ENCODE peak calls at places on chromosomes 7 and 10, in four cellular contexts. H is HFFc6; C is omental fat pad; B is activated naive CD4-positive, alpha-beta T cell. G is an unnamed sample.

GRCh38 chr7:130273863-130274262 is 7.2 kb downstream of the CPA2 start:
- DNase-seq in H (no peak), C (no peak), B (no peak), G (no peak)

GRCh38 chr7:98836811-98837631 is 32.8 kb downstream of the TMEM130 start:
- DNase-seq in H (no peak), C (no peak), B (no peak), G (peak)

GRCh38 chr10:88289342-88289741 is 293.8 kb downstream of the RNLS start:
- DNase-seq in H (no peak), C (no peak), B (no peak), G (no peak)

GRCh38 chr10:121659236-121659635 is 61.0 kb upstream of the FGFR2 start:
- DNase-seq in H (no peak), C (no peak), B (no peak), G (no peak)

GRCh38 chr7:11163220-11163619 is 189.5 kb downstream of the PHF14 start:
- DNase-seq in H (no peak), C (no peak), B (no peak), G (no peak)

GRCh38 chr10:78510566-78511323 is 477.1 kb downstream of the RPS24 start:
- DNase-seq in H (no peak), C (no peak), B (no peak), G (no peak)

GRCh38 chr10:7788640-7789335 is 811 bp downstream of the ATP5F1C start:
- DNase-seq in H (no peak), C (no peak), B (peak), G (peak)

GRCh38 chr7:11607676-11608075 is 224.3 kb downstream of the THSD7A start:
- DNase-seq in H (no peak), C (no peak), B (no peak), G (no peak)

GRCh38 chr10:105188737-105189463 is 547.8 kb downstream of the SORCS3 start:
- DNase-seq in H (no peak), C (no peak), B (no peak), G (no peak)

GRCh38 chr10:728603-729002 is 39.1 kb upstream of the DIP2C start:
- DNase-seq in H (no peak), C (no peak), B (no peak), G (no peak)

GRCh38 chr10:49735848-49736563 is 26.1 kb downstream of the OGDHL start:
- DNase-seq in H (no peak), C (no peak), B (no peak), G (no peak)

GRCh38 chr10:123165445-123166072 is 11.4 kb downstream of the BUB3 start:
- DNase-seq in H (no peak), C (no peak), B (no peak), G (no peak)

GRCh38 chr10:29266641-29267040 is 22.2 kb upstream of the LYZL1 start:
- DNase-seq in H (no peak), C (no peak), B (no peak), G (peak)

GRCh38 chr10:6213257-6213905 is 10.6 kb downstream of the PFKFB3 start:
- DNase-seq in H (no peak), C (no peak), B (no peak), G (no peak)

GRCh38 chr7:94249631-94250030 is 145.1 kb upstream of the COL1A2 start:
- DNase-seq in H (no peak), C (no peak), B (no peak), G (no peak)

GRCh38 chr7:30920584-30921539 is 9.2 kb downstream of the AQP1 start:
- DNase-seq in H (peak), C (peak), B (no peak), G (peak)

GRCh38 chr10:69051303-69051702 is 36.6 kb upstream of the SRGN start:
- DNase-seq in H (peak), C (no peak), B (no peak), G (peak)

GRCh38 chr10:92419740-92420553 is 129.0 kb downstream of the MARCHF5 start:
- DNase-seq in H (no peak), C (no peak), B (no peak), G (peak)

GRCh38 chr10:22453320-22453719 is 108.0 kb downstream of the SPAG6 start:
- DNase-seq in H (no peak), C (no peak), B (no peak), G (no peak)